ENCODE peak calls at places on chromosomes 12 and 14, in four cellular contexts. One of them, this sample, is unnamed.

GRCh38 chr12:40511341-40511740 is 180.9 kb upstream of the CNTN1 start:
- DNase-seq in left lobe of liver: no peak
- DNase-seq in substantia nigra: no peak
- DNase-seq in NCI-H1105: no peak
- DNase-seq in this sample: no peak

GRCh38 chr14:69887740-69888657 is 8.8 kb downstream of the SMOC1 start:
- DNase-seq in left lobe of liver: peak; percentile 85
- DNase-seq in substantia nigra: no peak
- DNase-seq in NCI-H1105: no peak
- DNase-seq in this sample: no peak

GRCh38 chr12:60451457-60451856 is 855.6 kb downstream of the SLC16A7 start:
- DNase-seq in left lobe of liver: no peak
- DNase-seq in substantia nigra: no peak
- DNase-seq in NCI-H1105: no peak
- DNase-seq in this sample: no peak

GRCh38 chr12:130162267-130162666 is at the start of gene FZD10:
- DNase-seq in left lobe of liver: no peak
- DNase-seq in substantia nigra: no peak
- DNase-seq in NCI-H1105: peak; percentile 6
- DNase-seq in this sample: no peak

GRCh38 chr12:112146123-112146522 is 20.8 kb downstream of the TRAFD1 start:
- DNase-seq in left lobe of liver: no peak
- DNase-seq in substantia nigra: no peak
- DNase-seq in NCI-H1105: no peak
- DNase-seq in this sample: no peak

GRCh38 chr12:122886851-122887816 is 8.8 kb downstream of the VPS37B start:
- DNase-seq in left lobe of liver: peak; percentile 42
- DNase-seq in substantia nigra: no peak
- DNase-seq in NCI-H1105: no peak
- DNase-seq in this sample: no peak

GRCh38 chr14:40074169-40074568 is 641.9 kb upstream of the FBXO33 start:
- DNase-seq in left lobe of liver: no peak
- DNase-seq in substantia nigra: no peak
- DNase-seq in NCI-H1105: no peak
- DNase-seq in this sample: no peak

GRCh38 chr12:108846320-108846719 is 11.1 kb downstream of the SSH1 start:
- DNase-seq in left lobe of liver: no peak
- DNase-seq in substantia nigra: peak; percentile 28
- DNase-seq in NCI-H1105: no peak
- DNase-seq in this sample: no peak

GRCh38 chr14:28651148-28651547 is 115.4 kb upstream of the FOXG1 start:
- DNase-seq in left lobe of liver: no peak
- DNase-seq in substantia nigra: no peak
- DNase-seq in NCI-H1105: no peak
- DNase-seq in this sample: no peak

GRCh38 chr12:121189061-121189886 is 20.7 kb upstream of the P2RX4 start:
- DNase-seq in left lobe of liver: no peak
- DNase-seq in substantia nigra: no peak
- DNase-seq in NCI-H1105: no peak
- DNase-seq in this sample: no peak

GRCh38 chr14:94532462-94532861 is 23.2 kb upstream of the SERPINA12 start:
- DNase-seq in left lobe of liver: no peak
- DNase-seq in substantia nigra: no peak
- DNase-seq in NCI-H1105: no peak
- DNase-seq in this sample: no peak

GRCh38 chr14:36625436-36625835 is 36.2 kb upstream of the PAX9 start:
- DNase-seq in left lobe of liver: no peak
- DNase-seq in substantia nigra: no peak
- DNase-seq in NCI-H1105: no peak
- DNase-seq in this sample: no peak

GRCh38 chr12:68981536-68981935 is 48.6 kb upstream of the CPM start:
- DNase-seq in left lobe of liver: no peak
- DNase-seq in substantia nigra: no peak
- DNase-seq in NCI-H1105: no peak
- DNase-seq in this sample: no peak

GRCh38 chr12:6821271-6821673 is 349 bp upstream of the GPR162 start:
- DNase-seq in left lobe of liver: no peak
- DNase-seq in substantia nigra: peak; percentile 67
- DNase-seq in NCI-H1105: peak; percentile 64
- DNase-seq in this sample: peak; percentile 59

GRCh38 chr14:26187996-26188605 is 409.7 kb downstream of the NOVA1 start:
- DNase-seq in left lobe of liver: no peak
- DNase-seq in substantia nigra: no peak
- DNase-seq in NCI-H1105: no peak
- DNase-seq in this sample: no peak

GRCh38 chr12:12606793-12607589 is 4.7 kb upstream of the CREBL2 start:
- DNase-seq in left lobe of liver: no peak
- DNase-seq in substantia nigra: no peak
- DNase-seq in NCI-H1105: no peak
- DNase-seq in this sample: no peak

GRCh38 chr12:91478500-91478899 is 295.9 kb upstream of the DCN start:
- DNase-seq in left lobe of liver: no peak
- DNase-seq in substantia nigra: no peak
- DNase-seq in NCI-H1105: no peak
- DNase-seq in this sample: no peak

GRCh38 chr14:44989497-44990440 is 27.8 kb downstream of the TOGARAM1 start:
- DNase-seq in left lobe of liver: no peak
- DNase-seq in substantia nigra: no peak
- DNase-seq in NCI-H1105: no peak
- DNase-seq in this sample: no peak

GRCh38 chr14:54338696-54339317 is 58.0 kb upstream of the CDKN3 start:
- DNase-seq in left lobe of liver: no peak
- DNase-seq in substantia nigra: no peak
- DNase-seq in NCI-H1105: no peak
- DNase-seq in this sample: no peak

GRCh38 chr12:99695050-99695449 is 47.5 kb downstream of the GARIN6 start:
- DNase-seq in left lobe of liver: no peak
- DNase-seq in substantia nigra: no peak
- DNase-seq in NCI-H1105: no peak
- DNase-seq in this sample: no peak

GRCh38 chr12:96120359-96121100 is 73.6 kb upstream of the ELK3 start:
- DNase-seq in left lobe of liver: no peak
- DNase-seq in substantia nigra: no peak
- DNase-seq in NCI-H1105: no peak
- DNase-seq in this sample: no peak

This sample was measured in NCI-H774.